ENCODE peak calls at places on chromosome 9, in nine cellular contexts. D, Z, V, H, R, B, P, F and X are unnamed samples.

GRCh38 chr9:133188006-133188842 is 20.8 kb downstream of the OBP2B start:
- DNase-seq in D (no peak), Z (no peak), V (no peak), H (peak; percentile 80), R (no peak), B (no peak), P (peak; percentile 41), F (peak; percentile 8), X (no peak)

GRCh38 chr9:120378680-120379079 is 201.3 kb downstream of the CDK5RAP2 start:
- DNase-seq in D (no peak), Z (no peak), V (no peak), H (no peak), R (peak; percentile 67), B (no peak), P (no peak), F (no peak), X (no peak)

GRCh38 chr9:110897899-110898298 is 140.4 kb downstream of the LPAR1 start:
- DNase-seq in D (peak; percentile 30), Z (no peak), V (no peak), H (no peak), R (peak; percentile 40), B (no peak), P (no peak), F (no peak), X (no peak)

GRCh38 chr9:133855802-133856592 is 117.8 kb upstream of the SARDH start:
- DNase-seq in D (peak; percentile 74), Z (no peak), V (no peak), H (no peak), R (peak; percentile 87), B (peak; percentile 53), P (peak; percentile 77), F (no peak), X (no peak)

GRCh38 chr9:109779711-109780452 is at the start of gene PALM2AKAP2:
- DNase-seq in D (peak; percentile 58), Z (peak; percentile 87), V (no peak), H (no peak), R (peak; percentile 68), B (no peak), P (peak; percentile 82), F (peak; percentile 74), X (peak; percentile 90)

GRCh38 chr9:134492281-134492691 is 149.3 kb upstream of the COL5A1 start:
- DNase-seq in D (peak; percentile 26), Z (peak; percentile 80), V (peak; percentile 84), H (peak; percentile 88), R (peak; percentile 91), B (no peak), P (no peak), F (no peak), X (peak; percentile 78)

GRCh38 chr9:123419091-123419490 is 63.1 kb downstream of the CRB2 start:
- DNase-seq in D (no peak), Z (no peak), V (no peak), H (peak; percentile 71), R (no peak), B (no peak), P (no peak), F (no peak), X (no peak)

GRCh38 chr9:108709126-108709525 is 146.7 kb downstream of the ACTL7B start:
- DNase-seq in D (no peak), Z (no peak), V (no peak), H (no peak), R (no peak), B (no peak), P (no peak), F (no peak), X (no peak)

GRCh38 chr9:385818-386398 is 171.2 kb downstream of the DOCK8 start:
- DNase-seq in D (peak; percentile 62), Z (no peak), V (peak; percentile 14), H (no peak), R (peak; percentile 52), B (peak; percentile 57), P (peak; percentile 34), F (peak; percentile 71), X (no peak)